ENCODE peak calls at places on chromosomes 6 and 20, in six cellular contexts. M is H54, E is sigmoid colon, H is heart left ventricle, K is stomach, A is thyroid gland. D is an unnamed sample.

GRCh38 chr6:57116776-57117175 is 26.8 kb downstream of the ZNF451 start:
- DNase-seq in E (no peak), A (no peak), M (no peak), H (no peak), K (no peak), D (no peak)

GRCh38 chr20:41078329-41078728 is 49.7 kb downstream of the TOP1 start:
- DNase-seq in M (no peak), E (no peak), A (peak), H (no peak), K (no peak), D (no peak)

GRCh38 chr6:92126088-92126487 is 1293.3 kb downstream of the EPHA7 start:
- DNase-seq in E (no peak), K (no peak), H (no peak), M (no peak), A (no peak), D (no peak)

GRCh38 chr6:33142501-33142900 is 49.8 kb downstream of the COL11A2 start:
- DNase-seq in E (no peak), K (no peak), H (no peak), A (no peak), M (no peak), D (no peak)

GRCh38 chr6:126696921-126697693 is 357.2 kb downstream of the CENPW start:
- DNase-seq in H (no peak), K (no peak), A (peak), E (no peak), M (no peak), D (no peak)

GRCh38 chr20:58682656-58683055 is 9.9 kb upstream of the NPEPL1 start:
- DNase-seq in E (no peak), K (no peak), A (no peak), M (no peak), H (no peak), D (no peak)

GRCh38 chr6:135054575-135055498 is at the start of gene HBS1L:
- DNase-seq in K (peak), E (peak), H (peak), M (peak), A (peak), D (peak)

GRCh38 chr6:97591955-97592354 is 308.9 kb upstream of the MMS22L start:
- DNase-seq in K (no peak), E (no peak), H (no peak), M (no peak), A (no peak), D (no peak)

GRCh38 chr6:166470863-166471410 is 88.2 kb upstream of the MPC1 start:
- DNase-seq in H (no peak), A (no peak), M (no peak), K (no peak), E (no peak), D (no peak)

GRCh38 chr6:129844118-129844891 is 16.8 kb downstream of the TMEM244 start:
- DNase-seq in E (no peak), H (no peak), A (no peak), K (no peak), M (peak), D (no peak)

GRCh38 chr20:22410556-22411130 is 173.7 kb downstream of the FOXA2 start:
- DNase-seq in H (no peak), K (no peak), A (no peak), E (no peak), M (no peak), D (no peak)

GRCh38 chr20:22408521-22409402 is 175.6 kb downstream of the FOXA2 start:
- DNase-seq in M (no peak), H (no peak), A (no peak), E (no peak), K (no peak), D (no peak)

GRCh38 chr20:22414354-22414753 is 170.0 kb downstream of the FOXA2 start:
- DNase-seq in K (no peak), E (no peak), M (no peak), A (no peak), H (no peak), D (no peak)

GRCh38 chr20:22412977-22413868 is 171.1 kb downstream of the FOXA2 start:
- DNase-seq in K (no peak), A (no peak), H (no peak), E (no peak), M (no peak), D (no peak)

DNA sequence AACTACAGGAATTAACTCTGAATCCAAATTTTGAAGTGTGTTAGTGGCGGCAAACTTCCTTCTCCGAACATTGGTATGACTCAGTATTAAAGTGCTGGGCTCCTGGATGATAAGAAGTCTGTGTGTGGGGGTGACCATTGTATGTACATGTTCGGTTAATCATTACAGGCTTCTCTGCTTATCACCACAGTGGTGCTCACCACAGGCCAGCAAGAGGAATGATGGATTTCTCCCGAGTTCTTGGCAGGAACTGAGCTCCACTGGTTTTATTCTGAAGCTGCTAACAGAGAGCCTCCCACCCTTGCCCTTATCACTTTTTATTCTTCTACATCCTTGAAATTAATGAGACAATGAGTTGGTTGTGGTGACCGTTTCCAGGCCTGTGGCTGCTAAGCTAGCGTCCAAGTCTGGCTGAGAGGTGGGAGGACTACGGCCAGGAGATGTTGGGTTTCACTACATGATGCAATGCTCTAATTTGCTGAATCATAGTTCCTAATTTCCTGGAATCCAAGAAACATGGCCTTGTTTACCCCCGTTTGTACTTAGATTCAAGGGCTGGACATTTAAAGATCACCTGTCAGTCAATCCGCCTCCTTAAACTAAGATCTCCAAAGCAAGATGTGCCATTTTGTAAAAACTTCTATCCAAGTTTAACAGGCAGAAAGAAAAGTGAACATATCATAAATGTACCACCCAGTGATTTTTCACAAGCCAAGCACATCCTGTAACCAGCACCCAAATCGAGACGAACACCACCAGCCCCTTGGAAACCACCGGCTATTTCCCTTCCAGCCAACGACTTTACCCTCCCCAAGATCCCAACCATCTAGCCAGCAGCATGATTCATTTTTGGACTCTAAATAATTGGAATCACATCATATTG is 172.6 kb downstream of the FOXA2 start:
- DNase-seq in K (peak), M (no peak), E (peak), A (peak), H (no peak), D (no peak)
- TF ChIP-seq POLR2A in K (no peak), M (no peak), E (no peak), A (no peak), H (no peak), D (no peak)

GRCh38 chr20:50165687-50166554 is 12.4 kb upstream of the PEDS1 start:
- DNase-seq in A (peak), M (peak), H (peak), E (peak), K (peak), D (peak)
- TF ChIP-seq POLR2A in A (peak), M (peak), H (peak), E (no peak), K (no peak), D (no peak)

DNA sequence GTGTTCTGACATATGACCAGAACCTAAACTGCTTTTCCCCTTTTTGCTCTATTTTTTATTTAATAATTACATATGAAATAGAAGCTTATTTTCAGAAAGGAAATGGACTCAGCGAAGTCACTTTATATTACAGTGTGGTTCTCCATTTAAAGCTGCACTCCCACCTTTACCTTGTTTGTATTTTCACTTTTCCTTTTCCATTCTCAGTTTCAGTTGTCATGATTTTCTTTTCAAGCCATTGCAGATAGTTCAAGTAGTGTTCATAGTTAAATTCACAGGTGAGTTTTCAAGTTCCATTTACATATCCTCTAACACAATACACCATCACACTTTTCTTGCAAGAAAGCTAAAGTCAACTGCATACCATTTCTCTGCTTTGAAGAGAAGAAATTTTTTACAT is 400.2 kb downstream of the HACE1 start:
- DNase-seq in M (no peak), K (no peak), A (no peak), E (no peak), H (no peak), D (no peak)
- TF ChIP-seq POLR2A in M (no peak), K (no peak), A (no peak), E (no peak), H (no peak), D (no peak)

GRCh38 chr6:73585566-73586415 is 65.0 kb upstream of the EEF1A1 start:
- DNase-seq in K (peak), A (peak), M (peak), H (no peak), E (no peak), D (no peak)
- TF ChIP-seq POLR2A in K (no peak), A (peak), M (peak), H (peak), E (no peak), D (no peak)